ENCODE peak calls at places on chromosomes 2 and 18, in four cellular contexts. P is stromal cell of bone marrow, G is NCI-H345, X is NCI-H774. F is an unnamed sample.

GRCh38 chr2:201827621-201828020 is 21.3 kb downstream of the CDK15 start:
- DNase-seq in P (no peak), G (no peak), X (no peak), F (no peak)

GRCh38 chr2:9982248-9982647 is 30.8 kb downstream of the GRHL1 start:
- DNase-seq in P (peak; percentile 87), G (no peak), X (no peak), F (no peak)

GRCh38 chr2:18763338-18763737 is 174.0 kb upstream of the NT5C1B start:
- DNase-seq in P (no peak), G (no peak), X (no peak), F (no peak)

GRCh38 chr2:127525692-127526141 is 572 bp downstream of the IWS1 start:
- DNase-seq in P (no peak), G (no peak), X (peak; percentile 3), F (peak; percentile 43)

GRCh38 chr2:171172980-171173542 is 12.4 kb upstream of the TLK1 start:
- DNase-seq in P (no peak), G (no peak), X (no peak), F (peak; percentile 39)

GRCh38 chr2:205232086-205232485 is 450.2 kb upstream of the NRP2 start:
- DNase-seq in P (no peak), G (no peak), X (no peak), F (no peak)

GRCh38 chr2:1727101-1727771 is 17.1 kb downstream of the PXDN start:
- DNase-seq in P (no peak), G (no peak), X (no peak), F (peak; percentile 14)

GRCh38 chr2:63654959-63655358 is 66.2 kb downstream of the MDH1 start:
- DNase-seq in P (peak; percentile 47), G (no peak), X (no peak), F (peak; percentile 29)

GRCh38 chr2:73925033-73925704 is 1.5 kb upstream of the DGUOK start:
- DNase-seq in P (no peak), G (no peak), X (no peak), F (no peak)

GRCh38 chr18:68177807-68178702 is 536.9 kb downstream of the TMX3 start:
- DNase-seq in P (peak; percentile 68), G (peak; percentile 63), X (peak; percentile 67), F (no peak)

GRCh38 chr2:205524656-205525055 is 157.6 kb upstream of the NRP2 start:
- DNase-seq in P (no peak), G (peak; percentile 28), X (no peak), F (no peak)

GRCh38 chr2:56741601-56742102 is 557.9 kb downstream of the CCDC85A start:
- DNase-seq in P (peak; percentile 83), G (no peak), X (no peak), F (no peak)

GRCh38 chr18:77080283-77080682 is 52.3 kb downstream of the MBP start:
- DNase-seq in P (no peak), G (no peak), X (no peak), F (no peak)

GRCh38 chr2:120550274-120550673 is 185.4 kb upstream of the GLI2 start:
- DNase-seq in P (no peak), G (no peak), X (no peak), F (no peak)

GRCh38 chr2:105376789-105377231 is 22.0 kb downstream of the FHL2 start:
- DNase-seq in P (no peak), G (no peak), X (no peak), F (no peak)

GRCh38 chr2:212723226-212723625 is 184.6 kb upstream of the ERBB4 start:
- DNase-seq in P (no peak), G (no peak), X (no peak), F (no peak)

GRCh38 chr2:170177950-170178781 is at the start of gene MYO3B:
- DNase-seq in P (peak; percentile 40), G (no peak), X (peak; percentile 25), F (no peak)

GRCh38 chr2:164657129-164657528 is 35.8 kb upstream of the GRB14 start:
- DNase-seq in P (peak; percentile 73), G (no peak), X (no peak), F (no peak)

GRCh38 chr2:161426788-161427412 is 10.8 kb downstream of the TBR1 start:
- DNase-seq in P (no peak), G (no peak), X (no peak), F (no peak)

GRCh38 chr2:218828477-218828778 is 3.2 kb downstream of the PRKAG3 start:
- DNase-seq in P (no peak), G (no peak), X (no peak), F (peak; percentile 12)

GRCh38 chr2:239096676-239097427 is 249.0 kb downstream of the TWIST2 start:
- DNase-seq in P (no peak), G (no peak), X (no peak), F (no peak)

GRCh38 chr18:65852273-65852672 is 101.5 kb downstream of the CDH7 start:
- DNase-seq in P (no peak), G (peak; percentile 9), X (no peak), F (no peak)

GRCh38 chr2:112701092-112701491 is 19.7 kb upstream of the NT5DC4 start:
- DNase-seq in P (no peak), G (no peak), X (no peak), F (peak; percentile 15)

GRCh38 chr2:63189026-63189425 is 138.4 kb downstream of the OTX1 start:
- DNase-seq in P (peak; percentile 8), G (no peak), X (no peak), F (no peak)

F was measured in stimulated activated CD8-positive, alpha-beta memory T cell treated with anti-CD3 and anti-CD28 coated beads, Interleukin-4, amount 100 ng/mL, for 48 hours.